ENCODE peak calls at places on chromosome 1, in ten cellular contexts. C, H, Z, L, G, F, S, O, W and V are unnamed samples.
A peak's percentile ranks its signal among the peaks of the same experiment; 100 is the strongest.

GRCh38 chr1:51063121-51063520 is 38.9 kb upstream of the C1orf185 start:
- DNase-seq in Z (no peak), L (no peak), H (peak; percentile 81), W (no peak), O (no peak), S (no peak), C (no peak), F (no peak), G (no peak), V (no peak)

GRCh38 chr1:155277896-155278688 is 829 bp downstream of the HCN3 start:
- DNase-seq in W (peak; percentile 74), O (no peak), H (peak; percentile 15), L (peak; percentile 70), G (peak; percentile 57), Z (peak; percentile 71), S (no peak), F (peak; percentile 61), C (peak; percentile 44), V (peak; percentile 66)

GRCh38 chr1:225424562-225425210 is 3.2 kb downstream of the LBR start:
- DNase-seq in C (no peak), Z (no peak), G (no peak), H (peak; percentile 56), O (no peak), S (no peak), L (no peak), F (peak; percentile 73), W (no peak), V (no peak)

GRCh38 chr1:35569956-35570355 is 3.2 kb upstream of the TFAP2E start:
- DNase-seq in G (no peak), Z (no peak), F (no peak), S (no peak), C (no peak), H (peak; percentile 65), L (no peak), W (no peak), O (no peak), V (no peak)

GRCh38 chr1:166858726-166859419 is 17.2 kb downstream of the TADA1 start:
- DNase-seq in H (no peak), F (no peak), S (peak; percentile 66), L (no peak), O (no peak), Z (no peak), W (no peak), G (no peak), C (no peak), V (no peak)

GRCh38 chr1:102550729-102551384 is 554.1 kb upstream of the OLFM3 start:
- DNase-seq in Z (peak; percentile 36), C (no peak), G (no peak), W (no peak), S (no peak), L (no peak), H (peak; percentile 9), F (no peak), O (no peak), V (no peak)

GRCh38 chr1:71015745-71016144 is 31.9 kb downstream of the PTGER3 start:
- DNase-seq in W (no peak), Z (no peak), O (no peak), F (no peak), H (no peak), G (no peak), C (no peak), L (no peak), S (no peak), V (no peak)

GRCh38 chr1:30316056-30316455 is 407.3 kb downstream of the MATN1 start:
- DNase-seq in G (no peak), C (no peak), O (no peak), S (no peak), H (no peak), L (no peak), W (no peak), Z (no peak), F (no peak), V (no peak)

GRCh38 chr1:1614204-1614953 is 921 bp upstream of the MIB2 start:
- DNase-seq in C (no peak), F (no peak), H (peak; percentile 88), O (no peak), G (peak; percentile 33), S (no peak), W (no peak), L (peak; percentile 41), Z (peak; percentile 6), V (no peak)

GRCh38 chr1:218765753-218766152 is 407.9 kb upstream of the LYPLAL1 start:
- DNase-seq in G (no peak), H (no peak), Z (no peak), W (no peak), C (no peak), S (no peak), F (no peak), O (no peak), L (no peak), V (no peak)

GRCh38 chr1:22832414-22832786 is 121.8 kb downstream of the EPHB2 start:
- DNase-seq in Z (no peak), F (no peak), C (no peak), H (peak; percentile 80), W (no peak), O (no peak), G (no peak), L (no peak), S (no peak), V (no peak)

GRCh38 chr1:111238056-111238795 is 10.7 kb downstream of the CHI3L2 start:
- DNase-seq in F (no peak), S (no peak), H (no peak), W (no peak), C (no peak), L (no peak), G (no peak), O (no peak), Z (no peak), V (no peak)